ENCODE peak calls at places on chromosomes 16 and 17, in ten cellular contexts. K is activated gamma-delta T cell treated with Interleukin-2 at 50 U/mL for 16 hours; Q is ascending aorta; Z is stimulated activated CD8-positive, alpha-beta memory T cell treated with anti-CD3 and anti-CD28 coated beads, Interleukin-7, amount 100 ng/mL, for 1 hour; H is coronary artery; E is RPMI7951; O is psoas muscle; G is lung; U is fibroblast of the conjunctiva; V is HCEC 1CT. F is an unnamed sample.
A peak's percentile ranks its signal among the peaks of the same experiment; 100 is the strongest.

GRCh38 chr17:76446449-76447231 is 6.3 kb downstream of the UBE2O start:
- DNase-seq in K (no peak), Q (no peak), Z (no peak), H (no peak), E (peak; percentile 82), O (no peak), G (peak; percentile 61), U (no peak), V (peak; percentile 84), F (no peak)

GRCh38 chr17:73591278-73592078 is 52.8 kb downstream of the SDK2 start:
- DNase-seq in K (peak; percentile 68), Q (no peak), Z (peak; percentile 23), H (no peak), E (no peak), O (no peak), G (peak; percentile 30), U (no peak), V (no peak), F (no peak)

GRCh38 chr17:8997994-8998628 is 23.2 kb upstream of the NTN1 start:
- DNase-seq in K (peak; percentile 81), Q (peak; percentile 79), Z (peak; percentile 65), H (no peak), E (peak; percentile 40), O (peak; percentile 64), G (peak; percentile 68), U (peak; percentile 28), V (peak; percentile 34), F (peak; percentile 88)

GRCh38 chr16:78900039-78900811 is 700.3 kb downstream of the MAF start:
- DNase-seq in K (no peak), Q (no peak), Z (no peak), H (no peak), E (no peak), O (no peak), G (no peak), U (no peak), V (no peak), F (no peak)

GRCh38 chr17:51748749-51749604 is 409.5 kb downstream of the CA10 start:
- DNase-seq in K (no peak), Q (no peak), Z (no peak), H (no peak), E (no peak), O (no peak), G (no peak), U (no peak), V (no peak), F (no peak)

GRCh38 chr17:36474571-36474970 is 11.9 kb upstream of the ZNHIT3 start:
- DNase-seq in K (no peak), Q (no peak), Z (no peak), H (no peak), E (no peak), O (no peak), G (no peak), U (no peak), V (no peak), F (no peak)

GRCh38 chr17:77140878-77141767 is at the start of gene SEC14L1:
- DNase-seq in K (peak; percentile 27), Q (peak; percentile 75), Z (peak; percentile 15), H (peak; percentile 82), E (peak; percentile 50), O (peak; percentile 89), G (peak; percentile 39), U (no peak), V (peak; percentile 40), F (peak; percentile 62)

GRCh38 chr17:74842599-74843351 is 16.9 kb downstream of the GRIN2C start:
- DNase-seq in K (no peak), Q (peak; percentile 72), Z (no peak), H (no peak), E (peak; percentile 33), O (peak; percentile 78), G (peak; percentile 64), U (peak; percentile 47), V (peak; percentile 51), F (no peak)

GRCh38 chr17:39486242-39486641 is 25.0 kb downstream of the CDK12 start:
- DNase-seq in K (no peak), Q (no peak), Z (no peak), H (no peak), E (peak; percentile 43), O (no peak), G (no peak), U (peak; percentile 65), V (peak; percentile 46), F (no peak)

GRCh38 chr16:20740007-20740883 is 1.4 kb downstream of the THUMPD1 start:
- DNase-seq in K (no peak), Q (no peak), Z (no peak), H (no peak), E (peak; percentile 9), O (no peak), G (no peak), U (no peak), V (no peak), F (no peak)

GRCh38 chr17:43979011-43979410 is 25.3 kb upstream of the PYY start:
- DNase-seq in K (no peak), Q (no peak), Z (no peak), H (no peak), E (peak; percentile 31), O (no peak), G (no peak), U (peak; percentile 77), V (no peak), F (no peak)

GRCh38 chr17:31787857-31788570 is 71.0 kb downstream of the COPRS start:
- DNase-seq in K (no peak), Q (peak; percentile 89), Z (no peak), H (peak; percentile 76), E (peak; percentile 92), O (no peak), G (peak; percentile 36), U (peak; percentile 67), V (peak; percentile 87), F (no peak)

GRCh38 chr17:58677204-58677880 is 14.5 kb downstream of the TEX14 start:
- DNase-seq in K (no peak), Q (no peak), Z (no peak), H (no peak), E (peak; percentile 16), O (no peak), G (no peak), U (no peak), V (peak; percentile 51), F (no peak)

GRCh38 chr17:4144411-4144747 is 1.4 kb downstream of the CYB5D2 start:
- DNase-seq in K (no peak), Q (no peak), Z (no peak), H (no peak), E (no peak), O (no peak), G (no peak), U (no peak), V (no peak), F (no peak)

GRCh38 chr17:82157046-82158035 is 55.3 kb downstream of the CCDC57 start:
- DNase-seq in K (no peak), Q (no peak), Z (no peak), H (no peak), E (no peak), O (no peak), G (no peak), U (no peak), V (no peak), F (no peak)

GRCh38 chr16:11025120-11025531 is 80.8 kb downstream of the CLEC16A start:
- DNase-seq in K (no peak), Q (no peak), Z (no peak), H (no peak), E (no peak), O (no peak), G (no peak), U (no peak), V (peak; percentile 59), F (no peak)

GRCh38 chr16:67525176-67525860 is 3.3 kb upstream of the RIPOR1 start:
- DNase-seq in K (no peak), Q (no peak), Z (no peak), H (no peak), E (peak; percentile 44), O (no peak), G (no peak), U (no peak), V (peak; percentile 25), F (no peak)

GRCh38 chr16:89023151-89023551 is 46.1 kb upstream of the CBFA2T3 start:
- DNase-seq in K (no peak), Q (no peak), Z (no peak), H (no peak), E (no peak), O (no peak), G (no peak), U (no peak), V (no peak), F (peak; percentile 13)

GRCh38 chr16:85173077-85173980 is 61.1 kb upstream of the CIBAR2 start:
- DNase-seq in K (no peak), Q (no peak), Z (no peak), H (no peak), E (peak; percentile 65), O (peak; percentile 44), G (no peak), U (peak; percentile 35), V (peak; percentile 92), F (no peak)

GRCh38 chr16:56102159-56102798 is 89.0 kb upstream of the GNAO1 start:
- DNase-seq in K (no peak), Q (no peak), Z (no peak), H (no peak), E (no peak), O (peak; percentile 59), G (no peak), U (no peak), V (no peak), F (no peak)

GRCh38 chr16:85008267-85008666 is 3.1 kb downstream of the ZDHHC7 start:
- DNase-seq in K (no peak), Q (peak; percentile 54), Z (no peak), H (no peak), E (no peak), O (no peak), G (no peak), U (no peak), V (no peak), F (no peak)

GRCh38 chr17:65514541-65514940 is 46.9 kb downstream of the AXIN2 start:
- DNase-seq in K (no peak), Q (peak; percentile 61), Z (no peak), H (no peak), E (peak; percentile 66), O (no peak), G (no peak), U (no peak), V (peak; percentile 11), F (no peak)

F was measured in natural killer cell treated with Interleukin-12 subunit alpha and Interleukin-12 subunit beta and Interleukin-15 and Interleukin-18, amount 100 ng/mL, for 72 hours.